ENCODE peak calls at places on chromosomes 16 and 17, in four cellular contexts. S is T47D; A is CD8-positive, alpha-beta T cell; L is SHP77. R is an unnamed sample.

GRCh38 chr17:40063915-40064531 is 1.3 kb downstream of the THRA start:
- DNase-seq in S (no peak), L (no peak), A (no peak), R (no peak)

GRCh38 chr16:27199747-27200146 is 3.6 kb upstream of the KDM8 start:
- DNase-seq in S (no peak), L (no peak), A (peak), R (no peak)

GRCh38 chr17:77649717-77650211 is 308.7 kb upstream of the TNRC6C start:
- DNase-seq in L (no peak), S (no peak), A (no peak), R (no peak)

GRCh38 chr16:1548727-1549126 is 15.3 kb downstream of the TMEM204 start:
- DNase-seq in L (no peak), S (no peak), A (no peak), R (peak)

GRCh38 chr17:79915850-79916430 is 76.7 kb upstream of the CBX4 start:
- DNase-seq in S (peak), L (no peak), A (no peak), R (peak)

GRCh38 chr17:60970741-60971140 is 293.1 kb downstream of the BCAS3 start:
- DNase-seq in A (no peak), L (no peak), S (no peak), R (no peak)

GRCh38 chr16:28320023-28320561 is 27.8 kb downstream of the SBK1 start:
- DNase-seq in S (no peak), A (no peak), L (no peak), R (no peak)

GRCh38 chr17:67421869-67422273 is 44.8 kb downstream of the PITPNC1 start:
- DNase-seq in S (no peak), L (no peak), A (peak), R (peak)

GRCh38 chr17:73011016-73011486 is 81.4 kb downstream of the SLC39A11 start:
- DNase-seq in L (peak), A (no peak), S (peak), R (no peak)

GRCh38 chr17:42674755-42675347 is 1.9 kb downstream of the PLEKHH3 start:
- DNase-seq in S (peak), L (peak), A (no peak), R (no peak)

GRCh38 chr17:5049314-5049819 is 14.1 kb upstream of the SLC52A1 start:
- DNase-seq in S (no peak), L (no peak), A (peak), R (no peak)

GRCh38 chr17:13888043-13888442 is 181.3 kb upstream of the COX10 start:
- DNase-seq in L (peak), S (no peak), A (no peak), R (no peak)

GRCh38 chr16:10971560-10971961 is 27.2 kb downstream of the CLEC16A start:
- DNase-seq in L (peak), A (no peak), S (peak), R (peak)

GRCh38 chr17:7250655-7251329 is 742 bp downstream of the CTDNEP1 start:
- DNase-seq in A (no peak), L (no peak), S (no peak), R (no peak)

GRCh38 chr16:82059161-82059982 is 24.3 kb downstream of the HSD17B2 start:
- DNase-seq in A (no peak), S (no peak), L (no peak), R (no peak)

GRCh38 chr17:83125515-83126274 is 46.3 kb downstream of the METRNL start:
- DNase-seq in L (peak), A (no peak), S (no peak), R (no peak)

GRCh38 chr17:72416905-72417304 is 296.1 kb downstream of the SOX9 start:
- DNase-seq in A (no peak), S (no peak), L (no peak), R (no peak)

GRCh38 chr16:86874141-86874540 is 295.8 kb downstream of the FOXL1 start:
- DNase-seq in S (no peak), A (no peak), L (no peak), R (no peak)

GRCh38 chr17:38554430-38555350 is 51.1 kb downstream of the SRCIN1 start:
- DNase-seq in A (no peak), S (no peak), L (peak), R (no peak)

GRCh38 chr16:76487411-76488064 is 210.3 kb downstream of the CNTNAP4 start:
- DNase-seq in L (no peak), S (no peak), A (no peak), R (no peak)

GRCh38 chr17:17767096-17767470 is 69.7 kb downstream of the SREBF1 start:
- DNase-seq in A (no peak), S (no peak), L (no peak), R (no peak)

GRCh38 chr16:73011926-73012325 is 36.0 kb downstream of the ZFHX3 start:
- DNase-seq in L (no peak), S (no peak), A (no peak), R (no peak)

GRCh38 chr16:27823438-27823820 is 240.1 kb downstream of the GSG1L start:
- DNase-seq in L (no peak), S (no peak), A (no peak), R (no peak)

GRCh38 chr16:53745753-53746258 is 41.9 kb downstream of the FTO start:
- DNase-seq in L (no peak), A (no peak), S (no peak), R (no peak)

R was measured in ureter.